ENCODE peak calls at places on chromosomes 7 and 10, in six cellular contexts. One of them, this sample, is unnamed.

GRCh38 chr7:159056722-159057121 is 87.9 kb downstream of the VIPR2 start:
- DNase-seq in progenitor cell of endocrine pancreas: no peak
- DNase-seq in uterus: no peak
- DNase-seq in WTC11: no peak
- DNase-seq in tibial nerve: no peak
- DNase-seq in endothelial cell: no peak
- DNase-seq in this sample: no peak

GRCh38 chr7:17706734-17707133 is 233.6 kb downstream of the SNX13 start:
- DNase-seq in endothelial cell: peak
- DNase-seq in progenitor cell of endocrine pancreas: peak
- DNase-seq in uterus: peak
- DNase-seq in tibial nerve: peak
- DNase-seq in WTC11: peak
- DNase-seq in this sample: no peak

GRCh38 chr10:78383378-78383777 is 349.7 kb downstream of the RPS24 start:
- DNase-seq in tibial nerve: no peak
- DNase-seq in WTC11: no peak
- DNase-seq in endothelial cell: no peak
- DNase-seq in uterus: no peak
- DNase-seq in progenitor cell of endocrine pancreas: no peak
- DNase-seq in this sample: no peak

GRCh38 chr7:96388166-96388565 is 66.3 kb upstream of the SLC25A13 start:
- DNase-seq in uterus: no peak
- DNase-seq in progenitor cell of endocrine pancreas: no peak
- DNase-seq in endothelial cell: no peak
- DNase-seq in tibial nerve: no peak
- DNase-seq in WTC11: no peak
- DNase-seq in this sample: no peak

GRCh38 chr7:46871516-46871915 is 710.4 kb downstream of the TNS3 start:
- DNase-seq in progenitor cell of endocrine pancreas: no peak
- DNase-seq in WTC11: no peak
- DNase-seq in uterus: no peak
- DNase-seq in tibial nerve: no peak
- DNase-seq in endothelial cell: no peak
- DNase-seq in this sample: no peak

GRCh38 chr7:69609901-69610674 is 11.8 kb downstream of the AUTS2 start:
- DNase-seq in tibial nerve: no peak
- DNase-seq in uterus: no peak
- DNase-seq in WTC11: no peak
- DNase-seq in progenitor cell of endocrine pancreas: no peak
- DNase-seq in endothelial cell: no peak
- DNase-seq in this sample: no peak

GRCh38 chr10:114278140-114278883 is 39.3 kb downstream of the VWA2 start:
- DNase-seq in progenitor cell of endocrine pancreas: no peak
- DNase-seq in endothelial cell: no peak
- DNase-seq in WTC11: no peak
- DNase-seq in uterus: no peak
- DNase-seq in tibial nerve: no peak
- DNase-seq in this sample: no peak

GRCh38 chr7:30985756-30986155 is 22.0 kb downstream of the GHRHR start:
- DNase-seq in endothelial cell: no peak
- DNase-seq in progenitor cell of endocrine pancreas: no peak
- DNase-seq in uterus: no peak
- DNase-seq in tibial nerve: no peak
- DNase-seq in WTC11: no peak
- DNase-seq in this sample: no peak

GRCh38 chr7:131371411-131371810 is 43.7 kb downstream of the MKLN1 start:
- DNase-seq in tibial nerve: no peak
- DNase-seq in uterus: no peak
- DNase-seq in endothelial cell: no peak
- DNase-seq in progenitor cell of endocrine pancreas: no peak
- DNase-seq in WTC11: no peak
- DNase-seq in this sample: no peak

GRCh38 chr7:39085590-39086049 is 107.9 kb downstream of the POU6F2 start:
- DNase-seq in WTC11: peak
- DNase-seq in progenitor cell of endocrine pancreas: no peak
- DNase-seq in tibial nerve: no peak
- DNase-seq in uterus: no peak
- DNase-seq in endothelial cell: no peak
- DNase-seq in this sample: no peak

GRCh38 chr7:43584200-43584586 is 1.3 kb downstream of the STK17A start:
- DNase-seq in tibial nerve: peak
- DNase-seq in WTC11: no peak
- DNase-seq in progenitor cell of endocrine pancreas: no peak
- DNase-seq in endothelial cell: no peak
- DNase-seq in uterus: no peak
- DNase-seq in this sample: no peak

GRCh38 chr7:2522780-2523433 is 3.3 kb downstream of the LFNG start:
- DNase-seq in progenitor cell of endocrine pancreas: no peak
- DNase-seq in WTC11: no peak
- DNase-seq in uterus: no peak
- DNase-seq in endothelial cell: no peak
- DNase-seq in tibial nerve: no peak
- DNase-seq in this sample: no peak

GRCh38 chr7:83732305-83732704 is 83.4 kb upstream of the SEMA3E start:
- DNase-seq in endothelial cell: no peak
- DNase-seq in tibial nerve: no peak
- DNase-seq in uterus: no peak
- DNase-seq in progenitor cell of endocrine pancreas: no peak
- DNase-seq in WTC11: no peak
- DNase-seq in this sample: no peak

GRCh38 chr7:19413444-19413965 is 268.3 kb upstream of the FERD3L start:
- DNase-seq in tibial nerve: no peak
- DNase-seq in progenitor cell of endocrine pancreas: no peak
- DNase-seq in WTC11: no peak
- DNase-seq in uterus: no peak
- DNase-seq in endothelial cell: no peak
- DNase-seq in this sample: no peak

GRCh38 chr10:10872035-10872673 is 145.5 kb upstream of the CELF2 start:
- DNase-seq in endothelial cell: peak
- DNase-seq in tibial nerve: peak
- DNase-seq in uterus: peak
- DNase-seq in WTC11: no peak
- DNase-seq in progenitor cell of endocrine pancreas: no peak
- DNase-seq in this sample: no peak

GRCh38 chr7:13282377-13282980 is 595.0 kb downstream of the ARL4A start:
- DNase-seq in tibial nerve: no peak
- DNase-seq in uterus: no peak
- DNase-seq in WTC11: no peak
- DNase-seq in endothelial cell: no peak
- DNase-seq in progenitor cell of endocrine pancreas: no peak
- DNase-seq in this sample: no peak

GRCh38 chr7:522071-522937 is 2.7 kb upstream of the PDGFA start:
- DNase-seq in endothelial cell: no peak
- DNase-seq in progenitor cell of endocrine pancreas: peak
- DNase-seq in uterus: peak
- DNase-seq in WTC11: peak
- DNase-seq in tibial nerve: peak
- DNase-seq in this sample: no peak

GRCh38 chr7:132895231-132895630 is 186.7 kb downstream of the CHCHD3 start:
- DNase-seq in WTC11: no peak
- DNase-seq in endothelial cell: no peak
- DNase-seq in progenitor cell of endocrine pancreas: no peak
- DNase-seq in tibial nerve: no peak
- DNase-seq in uterus: no peak
- DNase-seq in this sample: no peak

GRCh38 chr7:132904209-132904608 is 177.7 kb downstream of the CHCHD3 start:
- DNase-seq in endothelial cell: no peak
- DNase-seq in progenitor cell of endocrine pancreas: no peak
- DNase-seq in WTC11: no peak
- DNase-seq in uterus: no peak
- DNase-seq in tibial nerve: no peak
- DNase-seq in this sample: no peak

GRCh38 chr7:132901241-132901640 is 180.6 kb downstream of the CHCHD3 start:
- DNase-seq in uterus: no peak
- DNase-seq in tibial nerve: no peak
- DNase-seq in endothelial cell: no peak
- DNase-seq in WTC11: no peak
- DNase-seq in progenitor cell of endocrine pancreas: no peak
- DNase-seq in this sample: no peak

GRCh38 chr7:132897093-132897492 is 184.8 kb downstream of the CHCHD3 start:
- DNase-seq in progenitor cell of endocrine pancreas: no peak
- DNase-seq in uterus: no peak
- DNase-seq in endothelial cell: no peak
- DNase-seq in WTC11: no peak
- DNase-seq in tibial nerve: no peak
- DNase-seq in this sample: no peak

GRCh38 chr7:132899833-132900232 is 182.1 kb downstream of the CHCHD3 start:
- DNase-seq in WTC11: no peak
- DNase-seq in progenitor cell of endocrine pancreas: no peak
- DNase-seq in uterus: no peak
- DNase-seq in tibial nerve: no peak
- DNase-seq in endothelial cell: no peak
- DNase-seq in this sample: no peak
- TF ChIP-seq CTCF in WTC11: no peak
- TF ChIP-seq CTCF in progenitor cell of endocrine pancreas: no peak
- TF ChIP-seq CTCF in uterus: no peak
- TF ChIP-seq CTCF in tibial nerve: no peak
- TF ChIP-seq CTCF in endothelial cell: no peak
- TF ChIP-seq CTCF in this sample: no peak

GRCh38 chr7:3649250-3649649 is 348.2 kb downstream of the SDK1 start:
- DNase-seq in uterus: no peak
- DNase-seq in tibial nerve: no peak
- DNase-seq in progenitor cell of endocrine pancreas: no peak
- DNase-seq in endothelial cell: no peak
- DNase-seq in WTC11: no peak
- DNase-seq in this sample: no peak
- TF ChIP-seq CTCF in uterus: no peak
- TF ChIP-seq CTCF in tibial nerve: no peak
- TF ChIP-seq CTCF in progenitor cell of endocrine pancreas: no peak
- TF ChIP-seq CTCF in endothelial cell: no peak
- TF ChIP-seq CTCF in WTC11: no peak
- TF ChIP-seq CTCF in this sample: no peak

GRCh38 chr10:71268751-71269150 is 50.3 kb upstream of the SLC29A3 start:
- DNase-seq in tibial nerve: no peak
- DNase-seq in progenitor cell of endocrine pancreas: no peak
- DNase-seq in uterus: no peak
- DNase-seq in endothelial cell: no peak
- DNase-seq in WTC11: no peak
- DNase-seq in this sample: no peak
- TF ChIP-seq CTCF in tibial nerve: no peak
- TF ChIP-seq CTCF in progenitor cell of endocrine pancreas: no peak
- TF ChIP-seq CTCF in uterus: no peak
- TF ChIP-seq CTCF in endothelial cell: no peak
- TF ChIP-seq CTCF in WTC11: no peak
- TF ChIP-seq CTCF in this sample: no peak

GRCh38 chr7:73830618-73830871 is 251 bp upstream of the CLDN4 start:
- DNase-seq in uterus: no peak
- DNase-seq in endothelial cell: no peak
- DNase-seq in progenitor cell of endocrine pancreas: no peak
- DNase-seq in WTC11: no peak
- DNase-seq in tibial nerve: no peak
- DNase-seq in this sample: no peak

GRCh38 chr7:73830872-73831655 is at the start of gene CLDN4:
- DNase-seq in endothelial cell: no peak
- DNase-seq in progenitor cell of endocrine pancreas: peak
- DNase-seq in WTC11: peak
- DNase-seq in tibial nerve: no peak
- DNase-seq in uterus: no peak
- DNase-seq in this sample: no peak

GRCh38 chr7:73828972-73829371 is 1.8 kb upstream of the CLDN4 start:
- DNase-seq in tibial nerve: no peak
- DNase-seq in progenitor cell of endocrine pancreas: no peak
- DNase-seq in endothelial cell: no peak
- DNase-seq in uterus: no peak
- DNase-seq in WTC11: no peak
- DNase-seq in this sample: no peak

GRCh38 chr7:73829505-73829904 is 1.3 kb upstream of the CLDN4 start:
- DNase-seq in endothelial cell: no peak
- DNase-seq in tibial nerve: no peak
- DNase-seq in WTC11: no peak
- DNase-seq in uterus: no peak
- DNase-seq in progenitor cell of endocrine pancreas: no peak
- DNase-seq in this sample: no peak

DNA sequence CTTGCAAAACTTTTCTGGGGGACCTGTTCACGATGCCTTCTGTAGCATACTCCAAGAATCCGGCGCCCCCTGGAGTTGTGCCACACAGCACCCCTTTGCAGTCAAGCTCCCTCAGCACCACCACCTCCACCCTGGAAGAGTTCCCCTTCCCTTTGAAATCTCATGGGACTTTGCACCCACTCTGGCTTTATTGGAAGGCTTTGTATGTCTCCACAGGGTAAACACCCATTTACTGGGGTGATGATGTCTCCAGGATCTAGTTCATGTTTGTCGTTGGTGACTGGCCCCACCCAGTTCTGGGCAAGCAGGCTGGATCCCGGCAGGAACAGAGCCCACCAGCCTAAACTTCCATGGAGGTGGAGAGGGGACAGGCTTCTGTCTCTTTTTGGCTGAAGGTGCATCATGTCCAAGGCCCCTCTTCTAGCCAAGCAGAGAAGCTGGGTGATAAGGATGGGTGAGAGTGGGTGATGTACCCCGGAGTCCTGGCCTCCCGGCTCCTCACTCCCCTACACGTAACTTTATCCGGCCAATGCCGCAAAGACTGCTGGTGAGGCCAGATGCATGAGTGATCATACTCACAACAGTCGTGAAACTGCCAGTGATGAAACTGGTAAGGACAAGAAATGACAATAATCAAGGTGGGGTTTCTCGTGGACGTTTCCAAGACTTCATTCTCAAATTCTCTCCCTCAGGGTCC is 727 bp upstream of the CLDN4 start:
- DNase-seq in uterus: no peak
- DNase-seq in progenitor cell of endocrine pancreas: no peak
- DNase-seq in WTC11: no peak
- DNase-seq in tibial nerve: no peak
- DNase-seq in endothelial cell: no peak
- DNase-seq in this sample: no peak
- TF ChIP-seq CTCF in uterus: no peak
- TF ChIP-seq CTCF in progenitor cell of endocrine pancreas: no peak
- TF ChIP-seq CTCF in WTC11: no peak
- TF ChIP-seq CTCF in tibial nerve: no peak
- TF ChIP-seq CTCF in endothelial cell: no peak
- TF ChIP-seq CTCF in this sample: no peak

GRCh38 chr10:130440494-130440893 is 304.3 kb downstream of the GLRX3 start:
- DNase-seq in progenitor cell of endocrine pancreas: no peak
- DNase-seq in tibial nerve: no peak
- DNase-seq in uterus: no peak
- DNase-seq in WTC11: no peak
- DNase-seq in endothelial cell: no peak
- DNase-seq in this sample: no peak
- TF ChIP-seq CTCF in progenitor cell of endocrine pancreas: no peak
- TF ChIP-seq CTCF in tibial nerve: no peak
- TF ChIP-seq CTCF in uterus: no peak
- TF ChIP-seq CTCF in WTC11: no peak
- TF ChIP-seq CTCF in endothelial cell: no peak
- TF ChIP-seq CTCF in this sample: no peak

This sample was measured in omental fat pad.